ENCODE peak calls at places on chromosomes 5 and 9, in five cellular contexts. N is GM23338, E is A172, O is BJ, F is NCI-H748 treated with DMSO at 0.1 percent for 48 hours. C is an unnamed sample.

GRCh38 chr9:69655065-69655464 is 17.1 kb downstream of the APBA1 start:
- DNase-seq in F (no peak), E (no peak), N (no peak), O (no peak), C (no peak)

GRCh38 chr5:164256954-164257353 is 751.5 kb downstream of the MAT2B start:
- DNase-seq in F (no peak), E (no peak), O (no peak), N (no peak), C (no peak)

GRCh38 chr9:33517373-33517772 is 6.7 kb upstream of the ANKRD18B start:
- DNase-seq in F (peak; percentile 18), O (no peak), E (peak; percentile 61), N (peak; percentile 34), C (peak; percentile 37)

GRCh38 chr5:149732500-149733128 is 2.5 kb downstream of the PPARGC1B start:
- DNase-seq in N (peak; percentile 69), F (no peak), E (no peak), O (no peak), C (no peak)

GRCh38 chr5:117568622-117569021 is 994.0 kb upstream of the SEMA6A start:
- DNase-seq in E (peak; percentile 76), N (peak; percentile 15), F (no peak), O (no peak), C (no peak)

GRCh38 chr9:100440071-100440470 is 13.1 kb downstream of the MSANTD3 start:
- DNase-seq in N (no peak), O (no peak), E (peak; percentile 39), F (no peak), C (no peak)

GRCh38 chr5:138138949-138139775 is at the start of gene NME5:
- DNase-seq in F (peak; percentile 66), N (peak; percentile 90), O (no peak), E (no peak), C (peak; percentile 54)

GRCh38 chr9:110095238-110095637 is 112.7 kb downstream of the C9orf152 start:
- DNase-seq in E (no peak), F (no peak), N (no peak), O (no peak), C (no peak)

GRCh38 chr9:13049223-13049622 is 230.3 kb downstream of the MPDZ start:
- DNase-seq in E (peak; percentile 4), F (peak; percentile 73), N (peak; percentile 8), O (no peak), C (peak; percentile 90)

GRCh38 chr9:111752455-111752854 is 42.3 kb downstream of the SHOC1 start:
- DNase-seq in F (no peak), N (no peak), O (no peak), E (no peak), C (no peak)

GRCh38 chr5:1500411-1501091 is 23.2 kb downstream of the LPCAT1 start:
- DNase-seq in F (no peak), E (no peak), O (no peak), N (no peak), C (no peak)

GRCh38 chr5:127875235-127876021 is 172.2 kb downstream of the CCDC192 start:
- DNase-seq in E (peak; percentile 74), N (peak; percentile 76), O (no peak), F (peak; percentile 28), C (no peak)

GRCh38 chr5:83345423-83345822 is 126.1 kb upstream of the VCAN start:
- DNase-seq in E (no peak), F (no peak), O (no peak), N (no peak), C (no peak)

GRCh38 chr5:149268928-149269557 is 2.6 kb upstream of the AFAP1L1 start:
- DNase-seq in F (peak; percentile 63), O (no peak), E (peak; percentile 69), N (peak; percentile 82), C (peak; percentile 54)

GRCh38 chr9:124541824-124542223 is 34.6 kb upstream of the NR5A1 start:
- DNase-seq in O (no peak), N (no peak), F (no peak), E (no peak), C (no peak)

C was measured in NCI-H2227 treated with DMSO at 0.1 percent for 48 hours.